ENCODE peak calls at places on chromosomes 6 and 20, in five cellular contexts. M is left cardiac atrium; L is GM06990; H is uterus; U is stimulated activated CD8-positive, alpha-beta memory T cell treated with anti-CD3 and anti-CD28 coated beads, Interleukin-4, amount 100 ng/mL, for 24 hours. C is an unnamed sample.
A peak's percentile ranks its signal among the peaks of the same experiment; 100 is the strongest.

GRCh38 chr20:16129411-16129810 is 443.8 kb downstream of the KIF16B start:
- DNase-seq in M (no peak), U (no peak), H (no peak), L (no peak), C (no peak)

GRCh38 chr6:161186173-161186769 is 87.6 kb downstream of the AGPAT4 start:
- DNase-seq in U (no peak), M (no peak), L (no peak), H (no peak), C (no peak)

GRCh38 chr20:64053841-64054661 is 4.6 kb upstream of the SOX18 start:
- DNase-seq in U (no peak), H (no peak), L (no peak), M (peak; percentile 88), C (peak; percentile 64)

GRCh38 chr20:62636446-62636845 is 5.9 kb upstream of the SLCO4A1 start:
- DNase-seq in H (no peak), U (no peak), L (no peak), M (no peak), C (no peak)

GRCh38 chr20:600141-600540 is 10.0 kb downstream of the TCF15 start:
- DNase-seq in M (no peak), H (no peak), U (no peak), L (no peak), C (no peak)

GRCh38 chr20:32991386-32991785 is 12.8 kb downstream of the SUN5 start:
- DNase-seq in U (no peak), M (no peak), H (no peak), L (no peak), C (no peak)

GRCh38 chr20:57000441-57000968 is 265.9 kb downstream of the BMP7 start:
- DNase-seq in U (no peak), M (no peak), H (no peak), L (no peak), C (no peak)

GRCh38 chr6:83370607-83371006 is 60.2 kb downstream of the ME1 start:
- DNase-seq in U (no peak), L (no peak), H (no peak), M (no peak), C (no peak)

GRCh38 chr6:139336488-139336887 is 38.0 kb downstream of the CITED2 start:
- DNase-seq in H (peak; percentile 24), M (peak; percentile 40), L (no peak), U (no peak), C (no peak)

GRCh38 chr6:46451343-46451742 is 39.9 kb downstream of the RCAN2 start:
- DNase-seq in H (no peak), L (no peak), M (no peak), U (no peak), C (no peak)

C was measured in DMS53.